ENCODE peak calls at places on chromosomes 1 and 21, in six cellular contexts. T is Calu3; Q is activated CD8-positive, alpha-beta memory T cell treated with anti-CD3 and anti-CD28 coated beads, Interleukin-2, amount 50 U/mL, for 48 hours; F is left colon; G is heart left ventricle; D is amniotic epithelial cell. C is an unnamed sample.

GRCh38 chr1:246161626-246162025 is 345.5 kb downstream of the SMYD3 start:
- DNase-seq in T (no peak), Q (no peak), F (no peak), G (no peak), D (peak; percentile 81), C (peak; percentile 19)

GRCh38 chr1:50333595-50333974 is 89.7 kb downstream of the DMRTA2 start:
- DNase-seq in T (peak; percentile 71), Q (peak; percentile 88), F (peak; percentile 75), G (peak; percentile 59), D (no peak), C (peak; percentile 85)

GRCh38 chr1:63042278-63042677 is 258.3 kb downstream of the ATG4C start:
- DNase-seq in T (no peak), Q (no peak), F (no peak), G (no peak), D (no peak), C (no peak)

GRCh38 chr21:46325073-46325912 is 1.3 kb downstream of the PCNT start:
- DNase-seq in T (peak; percentile 45), Q (peak; percentile 73), F (peak; percentile 67), G (peak; percentile 66), D (peak; percentile 37), C (peak; percentile 63)

GRCh38 chr1:150273310-150273709 is 720 bp downstream of the C1orf54 start:
- DNase-seq in T (no peak), Q (no peak), F (no peak), G (no peak), D (no peak), C (peak; percentile 28)

GRCh38 chr1:232226197-232226681 is 403.7 kb downstream of the SIPA1L2 start:
- DNase-seq in T (no peak), Q (peak; percentile 52), F (no peak), G (no peak), D (peak; percentile 8), C (peak; percentile 6)

GRCh38 chr1:202361701-202362100 is 13.2 kb downstream of the PPP1R12B start:
- DNase-seq in T (no peak), Q (no peak), F (no peak), G (no peak), D (no peak), C (no peak)

GRCh38 chr1:22760453-22760852 is 49.8 kb downstream of the EPHB2 start:
- DNase-seq in T (no peak), Q (no peak), F (no peak), G (no peak), D (peak; percentile 80), C (no peak)

GRCh38 chr1:173504268-173504667 is 27.1 kb downstream of the PRDX6 start:
- DNase-seq in T (no peak), Q (no peak), F (no peak), G (no peak), D (no peak), C (no peak)

GRCh38 chr1:52427152-52427551 is 22.8 kb downstream of the PRPF38A start:
- DNase-seq in T (no peak), Q (no peak), F (no peak), G (no peak), D (no peak), C (no peak)

C was measured in AG08396.